ENCODE peak calls at places on chromosomes 2 and 18, in six cellular contexts. One of them, this sample, is unnamed.

GRCh38 chr2:187552959-187553681 is 1.1 kb downstream of the TFPI start:
- DNase-seq in GM23338: no peak
- DNase-seq in HCT116: no peak
- DNase-seq in GM23248: peak; percentile 83
- DNase-seq in OCI-LY7: no peak
- DNase-seq in PC-3: peak; percentile 86
- DNase-seq in this sample: no peak

GRCh38 chr2:152443771-152444170 is 108.8 kb downstream of the FMNL2 start:
- DNase-seq in GM23338: no peak
- DNase-seq in HCT116: no peak
- DNase-seq in GM23248: no peak
- DNase-seq in OCI-LY7: no peak
- DNase-seq in PC-3: no peak
- DNase-seq in this sample: no peak

GRCh38 chr2:127953849-127954248 is 68.1 kb upstream of the AMMECR1L start:
- DNase-seq in GM23338: no peak
- DNase-seq in HCT116: peak; percentile 3
- DNase-seq in GM23248: no peak
- DNase-seq in OCI-LY7: no peak
- DNase-seq in PC-3: no peak
- DNase-seq in this sample: no peak

GRCh38 chr18:75374466-75374865 is 53.0 kb downstream of the SMIM21 start:
- DNase-seq in GM23338: no peak
- DNase-seq in HCT116: no peak
- DNase-seq in GM23248: no peak
- DNase-seq in OCI-LY7: no peak
- DNase-seq in PC-3: peak; percentile 4
- DNase-seq in this sample: no peak

GRCh38 chr2:10389191-10389590 is 58.9 kb downstream of the ODC1 start:
- DNase-seq in GM23338: no peak
- DNase-seq in HCT116: no peak
- DNase-seq in GM23248: no peak
- DNase-seq in OCI-LY7: no peak
- DNase-seq in PC-3: no peak
- DNase-seq in this sample: no peak

GRCh38 chr2:88042476-88042875 is 13.1 kb downstream of the KRCC1 start:
- DNase-seq in GM23338: no peak
- DNase-seq in HCT116: no peak
- DNase-seq in GM23248: no peak
- DNase-seq in OCI-LY7: no peak
- DNase-seq in PC-3: no peak
- DNase-seq in this sample: no peak

GRCh38 chr2:128362889-128363228 is 44.2 kb upstream of the HS6ST1 start:
- DNase-seq in GM23338: peak; percentile 96
- DNase-seq in HCT116: no peak
- DNase-seq in GM23248: peak; percentile 80
- DNase-seq in OCI-LY7: no peak
- DNase-seq in PC-3: no peak
- DNase-seq in this sample: peak; percentile 90

GRCh38 chr2:163347982-163348842 is 387.6 kb downstream of the FIGN start:
- DNase-seq in GM23338: peak; percentile 95
- DNase-seq in HCT116: peak; percentile 52
- DNase-seq in GM23248: no peak
- DNase-seq in OCI-LY7: no peak
- DNase-seq in PC-3: peak; percentile 75
- DNase-seq in this sample: peak; percentile 91

GRCh38 chr2:55118643-55119065 is 68.4 kb upstream of the RTN4 start:
- DNase-seq in GM23338: no peak
- DNase-seq in HCT116: no peak
- DNase-seq in GM23248: no peak
- DNase-seq in OCI-LY7: peak; percentile 28
- DNase-seq in PC-3: no peak
- DNase-seq in this sample: no peak

GRCh38 chr2:191150451-191151314 is at the start of gene STAT4:
- DNase-seq in GM23338: peak; percentile 87
- DNase-seq in HCT116: peak; percentile 57
- DNase-seq in GM23248: peak; percentile 66
- DNase-seq in OCI-LY7: no peak
- DNase-seq in PC-3: peak; percentile 57
- DNase-seq in this sample: peak; percentile 38

GRCh38 chr2:135657806-135658582 is 83.7 kb upstream of the UBXN4 start:
- DNase-seq in GM23338: no peak
- DNase-seq in HCT116: no peak
- DNase-seq in GM23248: no peak
- DNase-seq in OCI-LY7: no peak
- DNase-seq in PC-3: no peak
- DNase-seq in this sample: no peak

GRCh38 chr2:180739070-180739469 is 241.3 kb upstream of the UBE2E3 start:
- DNase-seq in GM23338: no peak
- DNase-seq in HCT116: no peak
- DNase-seq in GM23248: no peak
- DNase-seq in OCI-LY7: no peak
- DNase-seq in PC-3: no peak
- DNase-seq in this sample: no peak

GRCh38 chr2:96340493-96341414 is 5.2 kb downstream of the NCAPH start:
- DNase-seq in GM23338: no peak
- DNase-seq in HCT116: no peak
- DNase-seq in GM23248: peak; percentile 27
- DNase-seq in OCI-LY7: no peak
- DNase-seq in PC-3: peak; percentile 56
- DNase-seq in this sample: no peak

GRCh38 chr2:215847056-215847455 is 166.3 kb downstream of the MREG start:
- DNase-seq in GM23338: no peak
- DNase-seq in HCT116: no peak
- DNase-seq in GM23248: no peak
- DNase-seq in OCI-LY7: no peak
- DNase-seq in PC-3: no peak
- DNase-seq in this sample: no peak

GRCh38 chr2:41294331-41294730 is 753.5 kb upstream of the PKDCC start:
- DNase-seq in GM23338: peak; percentile 31
- DNase-seq in HCT116: no peak
- DNase-seq in GM23248: peak; percentile 1
- DNase-seq in OCI-LY7: no peak
- DNase-seq in PC-3: no peak
- DNase-seq in this sample: peak; percentile 38

GRCh38 chr2:96763511-96764252 is 3.0 kb downstream of the CNNM4 start:
- DNase-seq in GM23338: peak; percentile 77
- DNase-seq in HCT116: no peak
- DNase-seq in GM23248: peak; percentile 37
- DNase-seq in OCI-LY7: peak; percentile 55
- DNase-seq in PC-3: peak; percentile 47
- DNase-seq in this sample: peak; percentile 46

GRCh38 chr2:24492283-24493272 is 1.5 kb downstream of the NCOA1 start:
- DNase-seq in GM23338: peak; percentile 51
- DNase-seq in HCT116: no peak
- DNase-seq in GM23248: peak; percentile 45
- DNase-seq in OCI-LY7: no peak
- DNase-seq in PC-3: peak; percentile 23
- DNase-seq in this sample: peak; percentile 38

GRCh38 chr2:768484-768883 is 91.3 kb upstream of the TMEM18 start:
- DNase-seq in GM23338: no peak
- DNase-seq in HCT116: no peak
- DNase-seq in GM23248: peak; percentile 7
- DNase-seq in OCI-LY7: no peak
- DNase-seq in PC-3: no peak
- DNase-seq in this sample: no peak

GRCh38 chr2:767440-767839 is 90.2 kb upstream of the TMEM18 start:
- DNase-seq in GM23338: no peak
- DNase-seq in HCT116: no peak
- DNase-seq in GM23248: no peak
- DNase-seq in OCI-LY7: no peak
- DNase-seq in PC-3: no peak
- DNase-seq in this sample: no peak

GRCh38 chr2:769771-770170 is 92.6 kb upstream of the TMEM18 start:
- DNase-seq in GM23338: no peak
- DNase-seq in HCT116: no peak
- DNase-seq in GM23248: no peak
- DNase-seq in OCI-LY7: no peak
- DNase-seq in PC-3: no peak
- DNase-seq in this sample: no peak

GRCh38 chr2:766255-766654 is 89.0 kb upstream of the TMEM18 start:
- DNase-seq in GM23338: no peak
- DNase-seq in HCT116: no peak
- DNase-seq in GM23248: no peak
- DNase-seq in OCI-LY7: no peak
- DNase-seq in PC-3: no peak
- DNase-seq in this sample: no peak

DNA sequence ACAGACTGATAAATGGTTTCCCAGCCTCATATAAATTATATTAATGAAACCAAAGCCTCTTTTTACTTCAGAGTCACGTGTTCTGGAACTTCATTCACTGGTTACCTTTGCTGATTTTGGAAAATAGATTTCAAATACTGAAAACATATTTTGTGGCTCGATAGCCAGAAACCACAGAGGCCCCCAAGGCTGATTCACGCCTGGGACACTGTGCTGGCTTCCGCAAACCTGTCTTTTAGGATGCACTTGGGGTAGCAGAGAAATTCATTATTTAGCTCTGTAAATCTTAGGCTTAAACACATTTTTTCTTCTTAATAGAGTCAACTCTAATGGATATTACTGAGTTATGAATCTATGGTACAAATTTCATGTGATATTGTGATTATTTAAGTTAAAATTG is 90.7 kb upstream of the TMEM18 start:
- DNase-seq in GM23338: no peak
- DNase-seq in HCT116: no peak
- DNase-seq in GM23248: no peak
- DNase-seq in OCI-LY7: no peak
- DNase-seq in PC-3: no peak
- DNase-seq in this sample: no peak
- H2AFZ ChIP-seq in GM23338: no peak overlapping the region
- H2AFZ ChIP-seq in HCT116: no peak overlapping the region
- H2AFZ ChIP-seq in GM23248: no peak overlapping the region
- H2AFZ ChIP-seq in OCI-LY7: no peak overlapping the region
- H2AFZ ChIP-seq in PC-3: no peak overlapping the region
- H2AFZ ChIP-seq in this sample: no peak overlapping the region

DNA sequence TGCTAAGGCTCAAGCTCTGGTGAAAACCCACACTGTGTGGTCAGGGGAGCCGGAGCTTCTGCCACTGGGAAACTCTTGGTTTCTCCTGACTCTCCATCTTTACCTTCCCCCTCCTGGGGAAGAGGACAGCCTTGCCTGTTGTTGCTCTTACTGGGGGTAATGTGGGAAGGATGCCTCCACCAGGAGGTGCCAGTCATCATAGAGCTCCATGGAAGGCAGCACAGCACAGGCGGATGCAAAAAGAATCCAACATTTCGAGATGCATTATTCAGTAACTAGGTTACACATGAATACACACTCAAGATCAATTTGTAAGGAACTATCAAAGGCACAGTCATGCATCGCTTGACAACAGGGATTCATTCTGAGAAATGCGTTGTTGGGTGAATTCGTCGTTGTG is 322.6 kb downstream of the AFF3 start:
- DNase-seq in GM23338: peak; percentile 27
- DNase-seq in HCT116: no peak
- DNase-seq in GM23248: no peak
- DNase-seq in OCI-LY7: no peak
- DNase-seq in PC-3: peak; percentile 15
- DNase-seq in this sample: peak; percentile 28
- TF ChIP-seq EZH2phosphoT487 in GM23338: no peak
- TF ChIP-seq EZH2phosphoT487 in HCT116: no peak
- TF ChIP-seq EZH2phosphoT487 in GM23248: no peak
- TF ChIP-seq EZH2phosphoT487 in OCI-LY7: no peak
- TF ChIP-seq EZH2phosphoT487 in PC-3: no peak
- TF ChIP-seq EZH2phosphoT487 in this sample: no peak

DNA sequence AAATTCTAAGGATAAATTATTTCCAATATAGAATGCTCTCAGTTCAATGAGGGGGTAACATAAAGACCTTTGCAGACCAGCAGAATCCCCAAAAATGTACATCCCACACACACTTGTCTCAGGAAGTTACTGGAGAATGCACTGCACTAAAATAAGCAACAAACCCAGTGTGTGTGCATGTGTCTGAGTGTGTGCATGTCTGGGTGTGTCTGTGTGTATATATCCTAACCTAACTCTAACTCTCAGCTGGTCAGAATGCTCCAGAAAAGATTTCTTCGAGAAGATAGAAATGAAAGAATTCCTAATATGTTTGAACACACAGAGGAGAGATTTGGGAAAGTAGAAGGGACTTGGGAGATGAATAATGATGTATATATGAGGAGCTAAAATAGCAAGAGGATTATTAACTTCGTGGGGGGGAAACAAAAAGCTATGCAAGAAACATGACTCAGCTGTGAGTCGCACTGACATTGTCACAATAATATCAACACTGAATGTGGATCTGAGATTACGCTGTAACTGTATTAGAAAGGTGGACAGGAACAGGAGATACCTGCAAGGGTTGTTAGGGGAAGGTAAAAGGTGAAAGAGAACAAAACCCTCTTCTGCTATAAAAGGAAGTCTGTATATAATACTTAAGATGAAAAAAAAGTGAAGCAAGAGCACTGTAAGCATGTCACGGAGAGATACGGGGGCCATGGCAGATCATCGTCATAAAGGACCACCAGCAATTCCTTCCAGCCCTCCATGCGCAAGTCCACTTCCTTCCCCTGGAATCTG is 11.1 kb downstream of the COLEC12 start:
- DNase-seq in GM23338: no peak
- DNase-seq in HCT116: no peak
- DNase-seq in GM23248: peak; percentile 89
- DNase-seq in OCI-LY7: no peak
- DNase-seq in PC-3: peak; percentile 83
- DNase-seq in this sample: no peak
- H2AFZ ChIP-seq in GM23338: no peak overlapping the region
- H2AFZ ChIP-seq in HCT116: no peak overlapping the region
- H2AFZ ChIP-seq in GM23248: no peak overlapping the region
- H2AFZ ChIP-seq in OCI-LY7: no peak overlapping the region
- H2AFZ ChIP-seq in PC-3: no peak overlapping the region
- H2AFZ ChIP-seq in this sample: no peak overlapping the region

GRCh38 chr2:101610750-101611315 is 86.7 kb upstream of the MAP4K4 start:
- DNase-seq in GM23338: no peak
- DNase-seq in HCT116: no peak
- DNase-seq in GM23248: no peak
- DNase-seq in OCI-LY7: no peak
- DNase-seq in PC-3: peak; percentile 58
- DNase-seq in this sample: no peak

GRCh38 chr2:101613073-101613704 is 84.3 kb upstream of the MAP4K4 start:
- DNase-seq in GM23338: no peak
- DNase-seq in HCT116: no peak
- DNase-seq in GM23248: no peak
- DNase-seq in OCI-LY7: no peak
- DNase-seq in PC-3: no peak
- DNase-seq in this sample: no peak

GRCh38 chr2:101614127-101614759 is 83.3 kb upstream of the MAP4K4 start:
- DNase-seq in GM23338: no peak
- DNase-seq in HCT116: no peak
- DNase-seq in GM23248: no peak
- DNase-seq in OCI-LY7: no peak
- DNase-seq in PC-3: no peak
- DNase-seq in this sample: no peak

GRCh38 chr2:101609434-101609833 is 88.1 kb upstream of the MAP4K4 start:
- DNase-seq in GM23338: peak; percentile 45
- DNase-seq in HCT116: no peak
- DNase-seq in GM23248: no peak
- DNase-seq in OCI-LY7: no peak
- DNase-seq in PC-3: no peak
- DNase-seq in this sample: no peak

DNA sequence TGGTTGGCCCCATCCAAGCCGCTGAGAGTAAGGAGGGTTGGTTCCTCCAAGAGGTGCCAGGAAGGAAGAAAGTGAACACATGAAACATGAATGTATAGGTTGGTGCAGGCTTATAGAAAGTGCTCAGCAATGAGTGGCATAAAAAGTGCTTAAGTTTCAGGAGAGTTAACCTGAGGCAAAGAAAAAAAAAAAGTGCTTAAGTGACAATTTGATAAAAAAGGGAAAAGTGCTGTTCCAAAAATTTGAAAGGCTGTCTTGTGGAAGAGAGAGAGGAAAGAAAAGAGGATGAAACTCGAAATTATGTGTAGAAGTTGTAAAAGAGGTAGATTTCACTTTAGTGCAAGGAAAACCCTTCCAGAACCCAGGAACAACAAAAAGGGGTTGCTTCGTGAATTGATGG is 85.5 kb upstream of the MAP4K4 start:
- DNase-seq in GM23338: no peak
- DNase-seq in HCT116: no peak
- DNase-seq in GM23248: no peak
- DNase-seq in OCI-LY7: no peak
- DNase-seq in PC-3: no peak
- DNase-seq in this sample: no peak
- TF ChIP-seq EZH2phosphoT487 in GM23338: no peak
- TF ChIP-seq EZH2phosphoT487 in HCT116: no peak
- TF ChIP-seq EZH2phosphoT487 in GM23248: no peak
- TF ChIP-seq EZH2phosphoT487 in OCI-LY7: no peak
- TF ChIP-seq EZH2phosphoT487 in PC-3: no peak
- TF ChIP-seq EZH2phosphoT487 in this sample: no peak

This sample was measured in neural progenitor cell.